ENCODE peak calls at places on chromosome 1, in four cellular contexts. P is AG09319; Z is CD8-positive, alpha-beta T cell; O is AG09309. V is an unnamed sample.

GRCh38 chr1:85047472-85048295 is 616 bp downstream of the MCOLN3 start:
- DNase-seq in P (no peak), Z (no peak), O (no peak), V (peak; percentile 21)

GRCh38 chr1:47434051-47434842 is 3.6 kb upstream of the FOXD2 start:
- DNase-seq in P (no peak), Z (no peak), O (no peak), V (no peak)

GRCh38 chr1:24341260-24341659 is 22.1 kb downstream of the GRHL3 start:
- DNase-seq in P (no peak), Z (no peak), O (no peak), V (no peak)

GRCh38 chr1:222811671-222812070 is 3.2 kb upstream of the DISP1 start:
- DNase-seq in P (no peak), Z (no peak), O (no peak), V (no peak)

GRCh38 chr1:42979037-42979432 is 20.4 kb upstream of the SLC2A1 start:
- DNase-seq in P (no peak), Z (no peak), O (no peak), V (no peak)

GRCh38 chr1:2229032-2229920 is 1.2 kb downstream of the SKI start:
- DNase-seq in P (no peak), Z (peak; percentile 59), O (no peak), V (peak; percentile 55)

GRCh38 chr1:45148209-45148608 is 58.2 kb downstream of the ZSWIM5 start:
- DNase-seq in P (no peak), Z (no peak), O (no peak), V (no peak)

GRCh38 chr1:227937531-227938145 is 10.1 kb downstream of the WNT9A start:
- DNase-seq in P (no peak), Z (no peak), O (no peak), V (no peak)

GRCh38 chr1:50959303-50959912 is 659 bp downstream of the FAF1 start:
- DNase-seq in P (no peak), Z (no peak), O (no peak), V (no peak)

GRCh38 chr1:66758247-66758755 is 6.0 kb downstream of the DYNLT5 start:
- DNase-seq in P (no peak), Z (no peak), O (no peak), V (no peak)

GRCh38 chr1:54421101-54421504 is 14.9 kb upstream of the SSBP3 start:
- DNase-seq in P (no peak), Z (no peak), O (no peak), V (no peak)

GRCh38 chr1:84780000-84780716 is 89.9 kb upstream of the SSX2IP start:
- DNase-seq in P (no peak), Z (peak; percentile 16), O (no peak), V (no peak)

GRCh38 chr1:2926447-2927055 is 94.7 kb upstream of the ACTRT2 start:
- DNase-seq in P (no peak), Z (no peak), O (no peak), V (no peak)

GRCh38 chr1:234437423-234438171 is 41.4 kb downstream of the TARBP1 start:
- DNase-seq in P (no peak), Z (no peak), O (no peak), V (no peak)

DNA sequence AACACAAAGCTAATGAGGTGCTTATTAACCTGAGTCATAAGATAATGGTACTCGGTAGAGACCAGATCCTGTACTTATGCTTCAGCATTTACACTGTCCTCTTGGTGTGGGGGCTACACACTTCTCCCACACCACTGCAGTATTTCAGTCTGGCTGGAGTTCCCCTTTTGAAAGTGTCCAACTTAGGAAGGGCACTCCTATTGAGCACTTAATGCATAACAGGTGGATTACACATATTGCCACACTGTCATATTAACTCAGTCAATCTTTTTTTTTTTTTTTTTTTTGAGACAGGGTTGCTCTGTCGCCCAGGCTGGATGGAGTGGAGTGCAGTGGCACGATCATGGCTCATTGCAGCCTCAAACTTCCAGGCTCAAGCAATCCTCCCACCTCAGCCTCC is 1.5 kb downstream of the GPATCH4 start:
- DNase-seq in P (no peak), Z (no peak), O (no peak), V (no peak)
- TF ChIP-seq CTCF in P (no peak), Z (no peak), O (no peak), V (no peak)

DNA sequence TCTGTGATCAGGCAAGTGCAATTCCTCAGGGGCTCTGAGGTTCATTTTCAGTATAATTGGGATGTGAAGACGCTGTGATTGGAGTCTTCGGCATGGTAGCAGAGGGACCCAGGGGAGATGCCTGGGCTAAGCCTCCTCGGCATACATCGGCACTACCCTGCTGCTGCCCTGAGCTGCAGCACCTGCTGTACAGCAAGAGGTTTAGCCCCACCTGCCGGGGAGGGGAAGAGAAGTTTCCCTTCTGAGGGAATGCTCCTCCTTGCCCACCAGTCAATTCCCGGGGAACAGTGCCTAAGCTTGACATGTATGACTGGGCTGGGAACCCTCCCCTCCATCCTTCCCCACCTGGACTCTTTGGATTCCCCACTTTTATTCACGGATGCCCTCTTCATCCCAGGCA is 24.9 kb downstream of the CNIH3 start:
- DNase-seq in P (no peak), Z (no peak), O (no peak), V (no peak)
- TF ChIP-seq CTCF in P (no peak), Z (no peak), O (no peak), V (no peak)

DNA sequence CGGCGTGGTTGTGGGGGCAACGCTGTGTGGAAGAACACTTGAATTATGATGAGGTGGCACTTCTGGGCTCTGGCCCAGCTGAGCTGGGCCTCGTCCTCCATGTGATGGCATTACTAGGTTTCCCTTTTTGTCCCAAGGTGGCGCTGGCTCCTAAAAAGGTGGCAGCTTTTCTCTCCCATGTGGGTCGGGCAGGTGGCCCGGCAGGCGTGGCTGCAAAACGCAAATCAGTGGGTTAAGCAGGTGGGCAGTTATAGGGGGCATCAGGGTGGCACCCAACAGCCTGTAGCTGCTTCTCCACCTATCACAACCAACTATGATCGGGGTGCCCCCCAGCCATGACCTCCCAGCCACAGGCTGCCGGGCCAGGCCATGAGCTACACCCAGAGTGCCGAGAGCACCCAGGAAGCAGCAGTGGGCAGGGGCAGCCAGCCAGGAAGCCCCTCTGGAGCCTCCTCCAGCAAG is 59.6 kb downstream of the KCNAB2 start:
- DNase-seq in P (no peak), Z (no peak), O (no peak), V (no peak)
- TF ChIP-seq CTCF in P (no peak), Z (no peak), O (no peak), V (no peak)

GRCh38 chr1:212311836-212312497 is 26.8 kb downstream of the PPP2R5A start:
- DNase-seq in P (no peak), Z (no peak), O (no peak), V (no peak)

GRCh38 chr1:212315184-212315583 is 30.0 kb downstream of the PPP2R5A start:
- DNase-seq in P (no peak), Z (no peak), O (no peak), V (no peak)

GRCh38 chr1:212317916-212318315 is 32.7 kb downstream of the PPP2R5A start:
- DNase-seq in P (no peak), Z (no peak), O (no peak), V (no peak)

GRCh38 chr1:212313616-212314015 is 28.4 kb downstream of the PPP2R5A start:
- DNase-seq in P (peak; percentile 60), Z (no peak), O (peak; percentile 67), V (no peak)

DNA sequence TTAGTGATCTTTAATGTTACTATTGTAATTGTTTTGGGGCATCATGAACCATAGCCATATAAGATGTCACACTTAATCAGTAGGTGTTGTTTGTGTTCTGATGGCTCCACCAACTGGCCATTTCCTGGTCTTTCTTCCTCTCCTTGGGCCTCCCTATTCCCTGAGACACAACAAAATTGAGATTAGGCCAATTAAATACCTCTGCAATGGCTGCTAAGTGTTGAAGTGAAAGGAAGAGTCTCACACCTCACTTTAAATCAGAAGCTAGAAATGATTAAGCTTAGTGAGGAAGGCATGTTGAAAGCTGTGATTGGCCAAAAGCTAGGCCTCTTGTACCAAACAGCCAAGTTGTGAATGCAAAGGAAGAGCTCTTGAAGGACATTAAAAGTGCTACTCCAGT is 30.7 kb downstream of the PPP2R5A start:
- DNase-seq in P (no peak), Z (no peak), O (no peak), V (no peak)
- TF ChIP-seq CTCF in P (no peak), Z (no peak), O (peak; percentile 41), V (no peak)

GRCh38 chr1:89711140-89711778 is 78.3 kb downstream of the LRRC8C start:
- DNase-seq in P (no peak), Z (no peak), O (no peak), V (no peak)

GRCh38 chr1:89705901-89706699 is 73.2 kb downstream of the LRRC8C start:
- DNase-seq in P (no peak), Z (no peak), O (no peak), V (no peak)

GRCh38 chr1:89710498-89711139 is 77.7 kb downstream of the LRRC8C start:
- DNase-seq in P (no peak), Z (no peak), O (no peak), V (no peak)

GRCh38 chr1:89706700-89707012 is 73.7 kb downstream of the LRRC8C start:
- DNase-seq in P (no peak), Z (no peak), O (no peak), V (no peak)

DNA sequence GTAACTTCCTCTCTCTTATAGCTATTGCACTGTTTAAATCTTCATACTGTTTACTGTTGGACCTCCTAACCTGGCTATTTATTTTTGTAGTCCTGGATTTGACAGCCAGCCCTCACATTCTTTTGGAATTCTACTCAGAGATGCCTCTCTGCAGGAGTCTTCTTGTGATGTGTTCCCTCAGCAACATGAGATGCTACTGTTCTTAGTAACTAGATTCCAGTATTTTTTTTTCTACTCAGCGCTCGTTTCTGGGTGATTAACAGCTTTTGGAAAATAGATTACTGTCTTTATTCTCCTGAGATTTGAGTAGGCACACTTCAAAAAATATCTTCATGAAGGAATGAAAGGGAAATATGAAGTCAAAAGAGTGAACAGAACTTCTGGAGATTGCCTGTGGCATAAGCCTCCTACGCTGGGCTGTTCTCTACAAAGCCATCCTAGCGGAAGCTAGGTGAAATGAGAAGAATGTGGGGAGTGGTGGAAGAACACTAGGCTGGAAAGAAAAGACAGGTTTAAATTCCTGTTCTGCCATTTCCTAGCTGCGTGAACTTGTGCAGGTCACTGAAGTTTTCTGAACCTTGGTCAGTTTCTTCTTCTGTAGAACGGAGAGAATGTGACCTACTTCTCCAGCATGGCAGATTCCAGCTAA is 75.9 kb downstream of the LRRC8C start:
- DNase-seq in P (no peak), Z (no peak), O (no peak), V (no peak)
- TF ChIP-seq CTCF in P (no peak), Z (no peak), O (no peak), V (no peak)